ENCODE peak calls at places on chromosomes 11 and 22, in nine cellular contexts. T is spleen; J is RPMI7951; Q is K562; G is breast epithelium; M is chondrocyte; O is Right ventricle myocardium superior; I is ELF-1; Y is activated naive CD4-positive, alpha-beta T cell treated with anti-CD3 and anti-CD28 coated beads for 36 hours. Z is an unnamed sample.
A peak's percentile ranks its signal among the peaks of the same experiment; 100 is the strongest.

GRCh38 chr11:69357458-69358397 is 63.8 kb downstream of the MYEOV start:
- DNase-seq in T (no peak), J (no peak), Q (no peak), G (peak; percentile 45), M (peak; percentile 78), O (no peak), I (no peak), Y (no peak), Z (no peak)

GRCh38 chr11:35227551-35228341 is 88.8 kb downstream of the CD44 start:
- DNase-seq in T (no peak), J (no peak), Q (no peak), G (no peak), M (no peak), O (no peak), I (no peak), Y (no peak), Z (no peak)

GRCh38 chr11:130418210-130418609 is 10.2 kb downstream of the ADAMTS8 start:
- DNase-seq in T (no peak), J (no peak), Q (no peak), G (no peak), M (no peak), O (no peak), I (no peak), Y (no peak), Z (no peak)

GRCh38 chr11:95279921-95280861 is 49.2 kb upstream of the SESN3 start:
- DNase-seq in T (no peak), J (peak; percentile 20), Q (no peak), G (no peak), M (no peak), O (no peak), I (peak; percentile 78), Y (no peak), Z (no peak)

GRCh38 chr11:30387891-30388861 is 65.3 kb downstream of the ARL14EP start:
- DNase-seq in T (no peak), J (no peak), Q (no peak), G (no peak), M (no peak), O (no peak), I (no peak), Y (no peak), Z (no peak)

GRCh38 chr11:8087185-8087584 is 6.2 kb downstream of the TUB start:
- DNase-seq in T (peak; percentile 54), J (no peak), Q (no peak), G (no peak), M (no peak), O (no peak), I (peak; percentile 42), Y (peak; percentile 15), Z (no peak)

GRCh38 chr11:112844530-112844929 is 116.7 kb upstream of the NCAM1 start:
- DNase-seq in T (no peak), J (peak; percentile 22), Q (no peak), G (no peak), M (no peak), O (no peak), I (peak; percentile 35), Y (no peak), Z (no peak)

GRCh38 chr11:58392741-58393140 is 13.9 kb downstream of the OR5B3 start:
- DNase-seq in T (no peak), J (no peak), Q (no peak), G (no peak), M (no peak), O (no peak), I (no peak), Y (no peak), Z (no peak)

GRCh38 chr22:21850660-21851059 is 16.8 kb downstream of the MAPK1 start:
- DNase-seq in T (no peak), J (no peak), Q (no peak), G (no peak), M (no peak), O (no peak), I (no peak), Y (no peak), Z (no peak)

GRCh38 chr22:39469681-39470461 is 13.1 kb downstream of the MGAT3 start:
- DNase-seq in T (no peak), J (no peak), Q (no peak), G (no peak), M (no peak), O (no peak), I (peak; percentile 54), Y (no peak), Z (no peak)

GRCh38 chr22:40436460-40437431 is 66.4 kb downstream of the SGSM3 start:
- DNase-seq in T (no peak), J (peak; percentile 41), Q (peak; percentile 66), G (no peak), M (no peak), O (no peak), I (peak; percentile 39), Y (peak; percentile 18), Z (peak; percentile 55)

GRCh38 chr22:49491221-49491635 is 336.4 kb downstream of the BRD1 start:
- DNase-seq in T (no peak), J (no peak), Q (no peak), G (no peak), M (peak; percentile 82), O (no peak), I (no peak), Y (no peak), Z (no peak)

GRCh38 chr22:28442951-28443876 is 236.4 kb downstream of the TTC28 start:
- DNase-seq in T (peak; percentile 78), J (peak; percentile 65), Q (no peak), G (no peak), M (no peak), O (peak; percentile 76), I (peak; percentile 74), Y (peak; percentile 60), Z (peak; percentile 46)

GRCh38 chr22:36017661-36018091 is 10.9 kb downstream of the RBFOX2 start:
- DNase-seq in T (no peak), J (no peak), Q (no peak), G (no peak), M (no peak), O (no peak), I (no peak), Y (no peak), Z (no peak)

GRCh38 chr11:2182692-2183474 is 11.3 kb upstream of the TH start:
- DNase-seq in T (no peak), J (no peak), Q (no peak), G (no peak), M (no peak), O (no peak), I (no peak), Y (no peak), Z (no peak)

GRCh38 chr11:16926868-16927267 is 87.3 kb downstream of the PLEKHA7 start:
- DNase-seq in T (no peak), J (no peak), Q (no peak), G (no peak), M (no peak), O (no peak), I (peak; percentile 16), Y (no peak), Z (no peak)

GRCh38 chr22:25700996-25701815 is 40.8 kb upstream of the MYO18B start:
- DNase-seq in T (no peak), J (peak; percentile 1), Q (no peak), G (no peak), M (no peak), O (no peak), I (no peak), Y (no peak), Z (no peak)

GRCh38 chr11:75924966-75925784 is 110.2 kb downstream of the UVRAG start:
- DNase-seq in T (no peak), J (peak; percentile 22), Q (no peak), G (no peak), M (no peak), O (peak; percentile 41), I (no peak), Y (no peak), Z (no peak)

GRCh38 chr11:4606231-4607015 is 1.6 kb downstream of the TRIM68 start:
- DNase-seq in T (no peak), J (peak; percentile 14), Q (no peak), G (no peak), M (no peak), O (no peak), I (no peak), Y (no peak), Z (no peak)

GRCh38 chr22:45485271-45485670 is 17.4 kb upstream of the FBLN1 start:
- DNase-seq in T (no peak), J (no peak), Q (no peak), G (no peak), M (no peak), O (no peak), I (no peak), Y (no peak), Z (no peak)

GRCh38 chr11:85718991-85719807 is 33.2 kb upstream of the CCDC89 start:
- DNase-seq in T (no peak), J (peak; percentile 99), Q (no peak), G (no peak), M (no peak), O (peak; percentile 56), I (peak; percentile 37), Y (no peak), Z (no peak)

GRCh38 chr22:33020721-33021120 is 37.5 kb downstream of the SYN3 start:
- DNase-seq in T (no peak), J (no peak), Q (no peak), G (no peak), M (no peak), O (no peak), I (no peak), Y (no peak), Z (no peak)

GRCh38 chr11:94129505-94130335 is 1.1 kb downstream of the PANX1 start:
- DNase-seq in T (no peak), J (no peak), Q (no peak), G (no peak), M (no peak), O (no peak), I (no peak), Y (peak; percentile 57), Z (peak; percentile 67)

GRCh38 chr11:545171-545570 is 7.8 kb downstream of the LRRC56 start:
- DNase-seq in T (no peak), J (no peak), Q (no peak), G (no peak), M (no peak), O (no peak), I (no peak), Y (no peak), Z (no peak)

GRCh38 chr11:64251986-64252837 is 882 bp downstream of the PLCB3 start:
- DNase-seq in T (no peak), J (peak; percentile 50), Q (peak; percentile 76), G (no peak), M (no peak), O (no peak), I (no peak), Y (no peak), Z (no peak)

GRCh38 chr11:3853935-3854659 is 1.4 kb upstream of the STIM1 start:
- DNase-seq in T (peak; percentile 90), J (no peak), Q (no peak), G (no peak), M (no peak), O (peak; percentile 52), I (no peak), Y (peak; percentile 85), Z (no peak)

GRCh38 chr11:70912226-70912840 is 340.0 kb downstream of the SHANK2 start:
- DNase-seq in T (peak; percentile 21), J (no peak), Q (no peak), G (peak; percentile 17), M (no peak), O (no peak), I (no peak), Y (peak; percentile 10), Z (no peak)

GRCh38 chr11:71518506-71519471 is 8.3 kb upstream of the KRTAP5-7 start:
- DNase-seq in T (no peak), J (no peak), Q (no peak), G (no peak), M (peak; percentile 75), O (no peak), I (no peak), Y (no peak), Z (no peak)

GRCh38 chr11:62497132-62497915 is 49.3 kb downstream of the AHNAK start:
- DNase-seq in T (no peak), J (peak; percentile 67), Q (peak; percentile 27), G (no peak), M (no peak), O (no peak), I (no peak), Y (peak; percentile 48), Z (peak; percentile 48)

GRCh38 chr11:34652191-34652958 is 31.5 kb downstream of the EHF start:
- DNase-seq in T (no peak), J (peak; percentile 49), Q (peak; percentile 54), G (no peak), M (no peak), O (no peak), I (no peak), Y (no peak), Z (no peak)

GRCh38 chr22:28222976-28223375 is 303.9 kb upstream of the PITPNB start:
- DNase-seq in T (no peak), J (no peak), Q (no peak), G (no peak), M (no peak), O (no peak), I (no peak), Y (no peak), Z (no peak)